ENCODE peak calls at places on chromosomes 2 and 18, in five cellular contexts. One of them, this sample, is unnamed.

GRCh38 chr18:48600746-48601090 is 61.9 kb downstream of the CTIF start:
- DNase-seq in small intestine: no peak
- DNase-seq in left ventricle myocardium inferior: no peak
- DNase-seq in CD8-positive, alpha-beta memory T cell: no peak
- DNase-seq in aorta: no peak
- DNase-seq in this sample: no peak

GRCh38 chr2:199459286-199460100 is 1.8 kb upstream of the SATB2 start:
- DNase-seq in small intestine: peak; percentile 89
- DNase-seq in left ventricle myocardium inferior: peak; percentile 95
- DNase-seq in CD8-positive, alpha-beta memory T cell: no peak
- DNase-seq in aorta: peak; percentile 95
- DNase-seq in this sample: peak; percentile 91

GRCh38 chr2:43539991-43540860 is 55.6 kb downstream of the THADA start:
- DNase-seq in small intestine: no peak
- DNase-seq in left ventricle myocardium inferior: peak; percentile 48
- DNase-seq in CD8-positive, alpha-beta memory T cell: no peak
- DNase-seq in aorta: peak; percentile 78
- DNase-seq in this sample: peak; percentile 93

GRCh38 chr2:10124538-10125045 is 2.1 kb downstream of the RRM2 start:
- DNase-seq in small intestine: peak; percentile 83
- DNase-seq in left ventricle myocardium inferior: no peak
- DNase-seq in CD8-positive, alpha-beta memory T cell: no peak
- DNase-seq in aorta: no peak
- DNase-seq in this sample: no peak

GRCh38 chr2:45821558-45822271 is 170.2 kb downstream of the PRKCE start:
- DNase-seq in small intestine: peak; percentile 89
- DNase-seq in left ventricle myocardium inferior: peak; percentile 46
- DNase-seq in CD8-positive, alpha-beta memory T cell: no peak
- DNase-seq in aorta: peak; percentile 50
- DNase-seq in this sample: no peak

GRCh38 chr18:58269931-58270330 is 225.9 kb downstream of the NEDD4L start:
- DNase-seq in small intestine: peak; percentile 51
- DNase-seq in left ventricle myocardium inferior: no peak
- DNase-seq in CD8-positive, alpha-beta memory T cell: no peak
- DNase-seq in aorta: no peak
- DNase-seq in this sample: no peak

GRCh38 chr2:235047171-235048160 is 95.6 kb downstream of the SH3BP4 start:
- DNase-seq in small intestine: no peak
- DNase-seq in left ventricle myocardium inferior: no peak
- DNase-seq in CD8-positive, alpha-beta memory T cell: no peak
- DNase-seq in aorta: peak; percentile 30
- DNase-seq in this sample: no peak

GRCh38 chr18:24600076-24600654 is 139.7 kb downstream of the HRH4 start:
- DNase-seq in small intestine: peak; percentile 40
- DNase-seq in left ventricle myocardium inferior: no peak
- DNase-seq in CD8-positive, alpha-beta memory T cell: no peak
- DNase-seq in aorta: no peak
- DNase-seq in this sample: no peak

GRCh38 chr18:22032392-22032961 is 136.9 kb upstream of the GATA6 start:
- DNase-seq in small intestine: peak; percentile 47
- DNase-seq in left ventricle myocardium inferior: no peak
- DNase-seq in CD8-positive, alpha-beta memory T cell: no peak
- DNase-seq in aorta: no peak
- DNase-seq in this sample: no peak

GRCh38 chr2:149860276-149860921 is 272.8 kb upstream of the MMADHC start:
- DNase-seq in small intestine: no peak
- DNase-seq in left ventricle myocardium inferior: peak; percentile 18
- DNase-seq in CD8-positive, alpha-beta memory T cell: no peak
- DNase-seq in aorta: peak; percentile 66
- DNase-seq in this sample: no peak

GRCh38 chr2:170817247-170817998 is 736 bp downstream of the GAD1 start:
- DNase-seq in small intestine: no peak
- DNase-seq in left ventricle myocardium inferior: no peak
- DNase-seq in CD8-positive, alpha-beta memory T cell: no peak
- DNase-seq in aorta: no peak
- DNase-seq in this sample: no peak

GRCh38 chr2:27088644-27089043 is 2.1 kb downstream of the KHK start:
- DNase-seq in small intestine: peak; percentile 85
- DNase-seq in left ventricle myocardium inferior: no peak
- DNase-seq in CD8-positive, alpha-beta memory T cell: no peak
- DNase-seq in aorta: no peak
- DNase-seq in this sample: no peak

GRCh38 chr18:22106536-22107292 is 62.7 kb upstream of the GATA6 start:
- DNase-seq in small intestine: peak; percentile 90
- DNase-seq in left ventricle myocardium inferior: no peak
- DNase-seq in CD8-positive, alpha-beta memory T cell: no peak
- DNase-seq in aorta: no peak
- DNase-seq in this sample: no peak

GRCh38 chr2:6067089-6067488 is 374.9 kb downstream of the SOX11 start:
- DNase-seq in small intestine: peak; percentile 40
- DNase-seq in left ventricle myocardium inferior: no peak
- DNase-seq in CD8-positive, alpha-beta memory T cell: no peak
- DNase-seq in aorta: no peak
- DNase-seq in this sample: no peak

GRCh38 chr18:2083691-2084090 is 487.6 kb downstream of the METTL4 start:
- DNase-seq in small intestine: no peak
- DNase-seq in left ventricle myocardium inferior: no peak
- DNase-seq in CD8-positive, alpha-beta memory T cell: no peak
- DNase-seq in aorta: no peak
- DNase-seq in this sample: no peak

GRCh38 chr2:136131484-136131960 is 13.6 kb upstream of the CXCR4 start:
- DNase-seq in small intestine: peak; percentile 56
- DNase-seq in left ventricle myocardium inferior: no peak
- DNase-seq in CD8-positive, alpha-beta memory T cell: peak; percentile 18
- DNase-seq in aorta: no peak
- DNase-seq in this sample: no peak

GRCh38 chr2:231272961-231273360 is 74.5 kb downstream of the ARMC9 start:
- DNase-seq in small intestine: no peak
- DNase-seq in left ventricle myocardium inferior: no peak
- DNase-seq in CD8-positive, alpha-beta memory T cell: no peak
- DNase-seq in aorta: no peak
- DNase-seq in this sample: no peak

GRCh38 chr2:121343191-121343590 is 58.2 kb upstream of the TFCP2L1 start:
- DNase-seq in small intestine: no peak
- DNase-seq in left ventricle myocardium inferior: no peak
- DNase-seq in CD8-positive, alpha-beta memory T cell: no peak
- DNase-seq in aorta: no peak
- DNase-seq in this sample: no peak

GRCh38 chr18:57466745-57467144 is 31.6 kb downstream of the ONECUT2 start:
- DNase-seq in small intestine: no peak
- DNase-seq in left ventricle myocardium inferior: no peak
- DNase-seq in CD8-positive, alpha-beta memory T cell: no peak
- DNase-seq in aorta: no peak
- DNase-seq in this sample: no peak

GRCh38 chr2:109677815-109678580 is 63.8 kb downstream of the SOWAHC start:
- DNase-seq in small intestine: no peak
- DNase-seq in left ventricle myocardium inferior: no peak
- DNase-seq in CD8-positive, alpha-beta memory T cell: no peak
- DNase-seq in aorta: no peak
- DNase-seq in this sample: no peak

GRCh38 chr18:38575648-38576047 is 1010.0 kb upstream of the CELF4 start:
- DNase-seq in small intestine: no peak
- DNase-seq in left ventricle myocardium inferior: no peak
- DNase-seq in CD8-positive, alpha-beta memory T cell: no peak
- DNase-seq in aorta: no peak
- DNase-seq in this sample: no peak

GRCh38 chr2:172578054-172578453 is 22.2 kb downstream of the PDK1 start:
- DNase-seq in small intestine: no peak
- DNase-seq in left ventricle myocardium inferior: no peak
- DNase-seq in CD8-positive, alpha-beta memory T cell: no peak
- DNase-seq in aorta: no peak
- DNase-seq in this sample: no peak

GRCh38 chr2:124333789-124334188 is 308.7 kb downstream of the CNTNAP5 start:
- DNase-seq in small intestine: no peak
- DNase-seq in left ventricle myocardium inferior: no peak
- DNase-seq in CD8-positive, alpha-beta memory T cell: no peak
- DNase-seq in aorta: no peak
- DNase-seq in this sample: no peak

GRCh38 chr2:197011777-197012641 is 85.5 kb upstream of the PGAP1 start:
- DNase-seq in small intestine: peak; percentile 53
- DNase-seq in left ventricle myocardium inferior: no peak
- DNase-seq in CD8-positive, alpha-beta memory T cell: no peak
- DNase-seq in aorta: no peak
- DNase-seq in this sample: no peak

GRCh38 chr2:199431748-199432213 is 26.0 kb downstream of the SATB2 start:
- DNase-seq in small intestine: no peak
- DNase-seq in left ventricle myocardium inferior: no peak
- DNase-seq in CD8-positive, alpha-beta memory T cell: no peak
- DNase-seq in aorta: no peak
- DNase-seq in this sample: no peak

GRCh38 chr2:1990724-1991123 is 246.4 kb upstream of the PXDN start:
- DNase-seq in small intestine: peak; percentile 41
- DNase-seq in left ventricle myocardium inferior: peak; percentile 65
- DNase-seq in CD8-positive, alpha-beta memory T cell: no peak
- DNase-seq in aorta: no peak
- DNase-seq in this sample: no peak

GRCh38 chr2:186347472-186347871 is 138.6 kb upstream of the ZC3H15 start:
- DNase-seq in small intestine: no peak
- DNase-seq in left ventricle myocardium inferior: no peak
- DNase-seq in CD8-positive, alpha-beta memory T cell: no peak
- DNase-seq in aorta: no peak
- DNase-seq in this sample: no peak

GRCh38 chr2:241507430-241508239 is 749 bp downstream of the STK25 start:
- DNase-seq in small intestine: peak; percentile 32
- DNase-seq in left ventricle myocardium inferior: peak; percentile 31
- DNase-seq in CD8-positive, alpha-beta memory T cell: no peak
- DNase-seq in aorta: no peak
- DNase-seq in this sample: no peak

GRCh38 chr2:8064608-8065007 is 617.2 kb upstream of the ID2 start:
- DNase-seq in small intestine: no peak
- DNase-seq in left ventricle myocardium inferior: no peak
- DNase-seq in CD8-positive, alpha-beta memory T cell: no peak
- DNase-seq in aorta: no peak
- DNase-seq in this sample: no peak

GRCh38 chr2:119433636-119434327 is 2.1 kb downstream of the TMEM37 start:
- DNase-seq in small intestine: peak; percentile 95
- DNase-seq in left ventricle myocardium inferior: no peak
- DNase-seq in CD8-positive, alpha-beta memory T cell: no peak
- DNase-seq in aorta: no peak
- DNase-seq in this sample: no peak
- H3K4me3 ChIP-seq in small intestine: peak overlapping the region; percentile 85
- H3K4me3 ChIP-seq in left ventricle myocardium inferior: no peak overlapping the region
- H3K4me3 ChIP-seq in CD8-positive, alpha-beta memory T cell: no peak overlapping the region
- H3K4me3 ChIP-seq in aorta: no peak overlapping the region
- H3K4me3 ChIP-seq in this sample: peak overlapping the region; percentile 75

DNA sequence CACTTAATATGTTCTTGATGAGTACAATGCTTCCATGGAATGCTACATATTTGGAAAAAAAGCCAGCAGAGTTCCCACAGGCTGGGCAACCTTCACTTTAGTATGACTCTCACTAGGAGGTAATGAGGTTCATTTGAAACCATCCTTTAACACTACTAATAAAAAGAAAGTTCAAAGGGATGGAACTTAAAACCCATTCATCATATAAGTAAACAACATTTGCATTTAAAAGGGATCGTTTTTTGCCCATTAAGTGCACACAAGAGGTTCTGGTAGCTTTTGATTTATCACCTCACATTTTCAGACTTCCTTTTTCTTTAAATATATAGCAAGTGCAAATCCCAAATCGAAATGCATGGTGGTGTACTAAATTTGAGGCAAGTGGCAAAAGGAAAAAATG is 270.8 kb upstream of the DCC start:
- DNase-seq in small intestine: no peak
- DNase-seq in left ventricle myocardium inferior: no peak
- DNase-seq in CD8-positive, alpha-beta memory T cell: no peak
- DNase-seq in aorta: no peak
- DNase-seq in this sample: no peak
- H3K4me3 ChIP-seq in small intestine: no peak overlapping the region
- H3K4me3 ChIP-seq in left ventricle myocardium inferior: no peak overlapping the region
- H3K4me3 ChIP-seq in CD8-positive, alpha-beta memory T cell: no peak overlapping the region
- H3K4me3 ChIP-seq in aorta: no peak overlapping the region
- H3K4me3 ChIP-seq in this sample: no peak overlapping the region

GRCh38 chr2:19630921-19631320 is 270.9 kb downstream of the TTC32 start:
- DNase-seq in small intestine: no peak
- DNase-seq in left ventricle myocardium inferior: no peak
- DNase-seq in CD8-positive, alpha-beta memory T cell: no peak
- DNase-seq in aorta: no peak
- DNase-seq in this sample: no peak

GRCh38 chr2:19623488-19623887 is 265.1 kb upstream of the OSR1 start:
- DNase-seq in small intestine: no peak
- DNase-seq in left ventricle myocardium inferior: no peak
- DNase-seq in CD8-positive, alpha-beta memory T cell: no peak
- DNase-seq in aorta: no peak
- DNase-seq in this sample: no peak

GRCh38 chr2:19632327-19633040 is 269.3 kb downstream of the TTC32 start:
- DNase-seq in small intestine: no peak
- DNase-seq in left ventricle myocardium inferior: peak; percentile 47
- DNase-seq in CD8-positive, alpha-beta memory T cell: no peak
- DNase-seq in aorta: peak; percentile 59
- DNase-seq in this sample: no peak

DNA sequence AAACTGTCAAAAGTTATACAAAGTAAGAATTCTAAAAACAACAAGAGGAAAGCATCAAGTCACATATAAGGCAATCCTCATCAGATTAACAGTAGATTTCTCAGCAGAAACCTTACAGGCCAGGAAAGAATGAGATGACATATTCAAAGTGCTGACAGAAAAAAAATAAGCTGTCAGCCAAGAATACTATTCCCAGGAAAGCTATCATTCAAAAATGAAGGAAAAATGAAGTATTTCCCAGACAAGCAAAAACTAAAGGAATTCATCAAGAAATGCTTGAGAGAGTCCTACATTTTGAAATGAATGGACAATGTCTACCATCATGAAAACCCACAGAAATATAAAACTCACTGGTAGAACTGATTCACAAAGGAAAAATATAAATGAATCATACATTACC is 268.9 kb upstream of the OSR1 start:
- DNase-seq in small intestine: no peak
- DNase-seq in left ventricle myocardium inferior: no peak
- DNase-seq in CD8-positive, alpha-beta memory T cell: no peak
- DNase-seq in aorta: no peak
- DNase-seq in this sample: no peak
- H3K4me3 ChIP-seq in small intestine: no peak overlapping the region
- H3K4me3 ChIP-seq in left ventricle myocardium inferior: no peak overlapping the region
- H3K4me3 ChIP-seq in CD8-positive, alpha-beta memory T cell: no peak overlapping the region
- H3K4me3 ChIP-seq in aorta: no peak overlapping the region
- H3K4me3 ChIP-seq in this sample: no peak overlapping the region

GRCh38 chr2:224401641-224402342 is at the start of gene FAM124B:
- DNase-seq in small intestine: peak; percentile 13
- DNase-seq in left ventricle myocardium inferior: peak; percentile 64
- DNase-seq in CD8-positive, alpha-beta memory T cell: no peak
- DNase-seq in aorta: peak; percentile 80
- DNase-seq in this sample: no peak

GRCh38 chr2:224400886-224401632 is 848 bp downstream of the FAM124B start:
- DNase-seq in small intestine: no peak
- DNase-seq in left ventricle myocardium inferior: no peak
- DNase-seq in CD8-positive, alpha-beta memory T cell: no peak
- DNase-seq in aorta: no peak
- DNase-seq in this sample: no peak

GRCh38 chr2:224398289-224398688 is 3.6 kb downstream of the FAM124B start:
- DNase-seq in small intestine: no peak
- DNase-seq in left ventricle myocardium inferior: no peak
- DNase-seq in CD8-positive, alpha-beta memory T cell: no peak
- DNase-seq in aorta: no peak
- DNase-seq in this sample: no peak

GRCh38 chr2:224403657-224404056 is 1.8 kb upstream of the FAM124B start:
- DNase-seq in small intestine: no peak
- DNase-seq in left ventricle myocardium inferior: no peak
- DNase-seq in CD8-positive, alpha-beta memory T cell: no peak
- DNase-seq in aorta: no peak
- DNase-seq in this sample: no peak

GRCh38 chr2:224400174-224400810 is 1.6 kb downstream of the FAM124B start:
- DNase-seq in small intestine: no peak
- DNase-seq in left ventricle myocardium inferior: no peak
- DNase-seq in CD8-positive, alpha-beta memory T cell: no peak
- DNase-seq in aorta: no peak
- DNase-seq in this sample: no peak
- H3K4me3 ChIP-seq in small intestine: no peak overlapping the region
- H3K4me3 ChIP-seq in left ventricle myocardium inferior: peak overlapping the region; percentile 66
- H3K4me3 ChIP-seq in CD8-positive, alpha-beta memory T cell: no peak overlapping the region
- H3K4me3 ChIP-seq in aorta: no peak overlapping the region
- H3K4me3 ChIP-seq in this sample: peak overlapping the region; percentile 55